ENCODE peak calls at places on chromosomes 13 and 19, in six cellular contexts. K is GM12878, M is pancreas, G is IMR-90, E is neural progenitor cell, N is dorsolateral prefrontal cortex. Z is an unnamed sample.

GRCh38 chr19:6476155-6476895 is 5.3 kb downstream of the DENND1C start:
- DNase-seq in K (no peak), M (peak; percentile 96), G (peak; percentile 10), E (peak; percentile 99), N (peak; percentile 47), Z (peak; percentile 100)

GRCh38 chr13:93857126-93857525 is 622.4 kb downstream of the DCT start:
- DNase-seq in K (no peak), M (no peak), G (peak; percentile 63), E (no peak), N (no peak), Z (peak; percentile 47)

GRCh38 chr19:9847087-9847671 is 12.1 kb downstream of the PIN1 start:
- DNase-seq in K (no peak), M (peak; percentile 72), G (peak; percentile 97), E (peak; percentile 56), N (peak; percentile 51), Z (no peak)

GRCh38 chr19:32647361-32647760 is 27.6 kb downstream of the ANKRD27 start:
- DNase-seq in K (no peak), M (no peak), G (no peak), E (no peak), N (no peak), Z (no peak)

GRCh38 chr13:38821753-38822551 is 135.1 kb downstream of the FREM2 start:
- DNase-seq in K (no peak), M (no peak), G (no peak), E (no peak), N (peak; percentile 3), Z (no peak)

GRCh38 chr13:113629814-113630213 is 28.2 kb downstream of the ATP4B start:
- DNase-seq in K (no peak), M (peak; percentile 25), G (no peak), E (no peak), N (no peak), Z (no peak)

GRCh38 chr19:27759896-27760295 is 1453.1 kb downstream of the UQCRFS1 start:
- DNase-seq in K (no peak), M (no peak), G (no peak), E (no peak), N (no peak), Z (no peak)

GRCh38 chr13:79466852-79467251 is 14.1 kb upstream of the NDFIP2 start:
- DNase-seq in K (no peak), M (no peak), G (no peak), E (no peak), N (no peak), Z (no peak)

GRCh38 chr19:50204811-50205675 is 1.6 kb downstream of the MYH14 start:
- DNase-seq in K (no peak), M (peak; percentile 96), G (no peak), E (peak; percentile 93), N (peak; percentile 61), Z (peak; percentile 52)

GRCh38 chr19:41089955-41090354 is 1.7 kb downstream of the CYP2A13 start:
- DNase-seq in K (no peak), M (no peak), G (no peak), E (peak; percentile 44), N (no peak), Z (no peak)

GRCh38 chr13:48393030-48393697 is 19.7 kb downstream of the LPAR6 start:
- DNase-seq in K (no peak), M (no peak), G (no peak), E (no peak), N (no peak), Z (no peak)

GRCh38 chr19:9565900-9566705 is 18.2 kb downstream of the ZNF121 start:
- DNase-seq in K (no peak), M (no peak), G (peak; percentile 7), E (no peak), N (no peak), Z (peak; percentile 14)

GRCh38 chr13:41401371-41401770 is 56.0 kb upstream of the RGCC start:
- DNase-seq in K (no peak), M (no peak), G (no peak), E (peak; percentile 53), N (no peak), Z (no peak)

GRCh38 chr13:104086205-104086604 is 1020.0 kb upstream of the SLC10A2 start:
- DNase-seq in K (no peak), M (no peak), G (peak; percentile 5), E (no peak), N (no peak), Z (peak; percentile 74)

GRCh38 chr13:103145476-103145875 is 79.3 kb upstream of the SLC10A2 start:
- DNase-seq in K (no peak), M (no peak), G (no peak), E (no peak), N (no peak), Z (no peak)

GRCh38 chr19:13083627-13084026 is 19.0 kb downstream of the LYL1 start:
- DNase-seq in K (no peak), M (no peak), G (no peak), E (no peak), N (no peak), Z (no peak)

GRCh38 chr13:114203536-114203935 is 24.5 kb downstream of the CFAP97D2 start:
- DNase-seq in K (no peak), M (no peak), G (no peak), E (no peak), N (no peak), Z (no peak)

GRCh38 chr13:45817833-45818232 is 33.7 kb downstream of the SIAH3 start:
- DNase-seq in K (no peak), M (no peak), G (no peak), E (no peak), N (no peak), Z (no peak)

GRCh38 chr13:32023698-32024097 is 7.9 kb upstream of the FRY start:
- DNase-seq in K (no peak), M (no peak), G (no peak), E (no peak), N (no peak), Z (no peak)
- TF ChIP-seq CTCF in K (peak; percentile 14), M (no peak), G (peak; percentile 41), E (no peak), N (no peak), Z (peak; percentile 33)

DNA sequence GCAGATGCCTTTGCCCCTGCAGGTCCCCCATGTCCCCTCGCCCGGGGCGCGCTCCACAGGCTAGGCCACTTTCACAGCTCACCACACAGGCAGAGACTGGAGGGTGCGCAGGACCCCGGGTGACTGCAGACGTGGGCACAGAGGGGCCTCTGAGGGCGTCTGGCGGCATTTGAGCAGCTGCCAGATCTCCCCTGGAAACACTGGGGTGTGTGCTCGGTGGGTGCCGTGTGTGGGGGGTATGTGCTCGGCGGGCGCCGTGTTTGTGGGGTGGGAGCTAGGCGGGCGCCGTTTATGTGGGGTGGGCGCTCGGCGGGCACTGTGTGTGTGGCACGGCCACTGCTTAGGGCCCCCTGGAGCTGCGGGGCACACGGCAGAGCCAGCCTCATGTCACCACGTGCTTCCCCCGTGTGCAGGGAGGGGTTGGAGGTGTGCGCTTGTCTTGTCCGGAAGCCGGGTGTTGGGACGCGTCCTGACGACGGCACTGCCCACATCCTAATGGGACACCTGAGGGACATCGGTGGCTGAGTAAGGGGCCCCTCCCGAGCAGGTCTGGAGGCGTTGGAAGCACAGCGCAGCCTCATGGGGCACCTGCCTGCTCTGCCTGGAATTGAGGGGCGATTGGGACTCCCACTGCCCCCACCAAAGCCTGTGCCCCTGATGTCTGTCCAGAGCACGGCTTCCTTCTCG is 16.7 kb downstream of the CSNK1G2 start:
- DNase-seq in K (no peak), M (peak; percentile 67), G (no peak), E (no peak), N (no peak), Z (no peak)
- H3K27ac ChIP-seq in K (no peak overlapping the region), M (no peak overlapping the region), G (no peak overlapping the region), E (no peak overlapping the region), N (peak overlapping the region; percentile 74), Z (no peak overlapping the region)

DNA sequence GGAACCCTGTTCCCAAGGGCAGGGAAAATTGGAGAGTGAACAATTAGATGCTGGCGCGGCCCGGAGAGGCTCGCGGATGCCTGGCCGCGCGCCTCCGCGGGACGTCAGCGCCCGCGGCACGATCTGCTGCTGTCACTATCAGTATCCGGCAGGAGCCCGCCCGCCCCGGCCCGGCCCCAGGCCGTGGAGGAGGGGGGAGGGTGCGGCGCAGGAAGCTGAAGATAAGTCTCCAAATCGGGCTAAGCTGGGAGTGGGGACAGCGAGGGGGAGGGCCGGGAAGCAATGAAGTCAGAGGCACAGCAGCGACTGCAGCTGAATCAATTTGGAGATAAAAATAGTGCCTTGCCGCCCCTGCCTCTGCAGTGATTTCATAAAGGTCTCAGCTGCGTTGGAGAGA is 441.5 kb upstream of the KLF12 start:
- DNase-seq in K (no peak), M (peak; percentile 67), G (peak; percentile 33), E (peak; percentile 86), N (peak; percentile 45), Z (peak; percentile 92)
- H3K4me3 ChIP-seq in K (no peak overlapping the region), M (no peak overlapping the region), G (peak overlapping the region; percentile 23), E (peak overlapping the region; percentile 47), N (peak overlapping the region; percentile 61), Z (peak overlapping the region; percentile 22)

GRCh38 chr19:38650911-38651584 is 3.6 kb downstream of the ACTN4 start:
- DNase-seq in K (no peak), M (peak; percentile 35), G (peak; percentile 60), E (no peak), N (no peak), Z (no peak)
- TF ChIP-seq CTCF in K (no peak), M (no peak), G (no peak), E (no peak), N (no peak), Z (no peak)

DNA sequence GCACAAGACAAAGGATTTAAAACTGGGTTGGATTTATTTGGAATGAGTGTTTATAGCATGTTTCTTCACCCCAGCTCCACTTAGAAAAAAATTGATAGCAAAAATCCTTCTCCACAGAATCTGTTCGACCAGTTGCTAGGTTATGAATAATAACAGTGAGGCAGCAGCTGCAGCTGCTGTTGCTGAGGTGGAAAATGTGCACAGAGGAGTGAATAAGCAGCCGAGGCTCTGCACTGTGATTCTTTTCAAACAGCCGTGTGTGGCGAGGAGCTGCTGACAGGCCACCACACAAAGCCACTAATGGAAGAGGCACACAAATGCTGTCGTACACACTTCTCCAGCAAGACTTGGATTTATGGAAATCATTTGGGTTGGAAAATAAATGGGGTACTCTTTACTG is 6.4 kb upstream of the RASL11A start:
- DNase-seq in K (no peak), M (no peak), G (peak; percentile 89), E (no peak), N (no peak), Z (peak; percentile 30)
- H3K27ac ChIP-seq in K (no peak overlapping the region), M (no peak overlapping the region), G (peak overlapping the region; percentile 34), E (no peak overlapping the region), N (peak overlapping the region; percentile 73), Z (peak overlapping the region; percentile 17)